ENCODE peak calls at places on chromosomes 12 and 14, in four cellular contexts. D, Y, H and X are unnamed samples.

GRCh38 chr12:60059180-60059579 is 463.4 kb downstream of the SLC16A7 start:
- DNase-seq in D (no peak), Y (no peak), H (no peak), X (no peak)

GRCh38 chr14:22397338-22397737 is 191.7 kb downstream of the DAD1 start:
- DNase-seq in D (no peak), Y (no peak), H (no peak), X (no peak)

GRCh38 chr12:113136128-113136989 is 798 bp upstream of the RASAL1 start:
- DNase-seq in D (peak; percentile 90), Y (peak; percentile 72), H (no peak), X (peak; percentile 64)

GRCh38 chr12:67592228-67593011 is 56.1 kb upstream of the DYRK2 start:
- DNase-seq in D (no peak), Y (no peak), H (no peak), X (no peak)

GRCh38 chr12:43737646-43738045 is 20.9 kb downstream of the PUS7L start:
- DNase-seq in D (no peak), Y (no peak), H (no peak), X (no peak)

GRCh38 chr14:95998656-95999055 is 40.5 kb upstream of the C14orf132 start:
- DNase-seq in D (no peak), Y (no peak), H (no peak), X (no peak)

GRCh38 chr12:67222302-67222701 is 46.9 kb upstream of the CAND1 start:
- DNase-seq in D (no peak), Y (no peak), H (peak; percentile 12), X (no peak)

GRCh38 chr14:91149462-91149861 is 35.6 kb downstream of the DGLUCY start:
- DNase-seq in D (no peak), Y (no peak), H (no peak), X (peak; percentile 50)

GRCh38 chr14:100692859-100693558 is 33.7 kb upstream of the DLK1 start:
- DNase-seq in D (no peak), Y (no peak), H (no peak), X (no peak)

GRCh38 chr12:110366474-110367208 is 36.9 kb downstream of the ANAPC7 start:
- DNase-seq in D (no peak), Y (no peak), H (no peak), X (no peak)

GRCh38 chr14:65239143-65239672 is 136.9 kb upstream of the MAX start:
- DNase-seq in D (no peak), Y (peak; percentile 52), H (no peak), X (peak; percentile 59)

GRCh38 chr12:93868771-93869170 is 191.6 kb downstream of the CRADD start:
- DNase-seq in D (no peak), Y (no peak), H (no peak), X (no peak)

GRCh38 chr14:73269729-73270651 is 32.7 kb downstream of the PAPLN start:
- DNase-seq in D (no peak), Y (peak; percentile 53), H (peak; percentile 38), X (peak; percentile 58)

GRCh38 chr12:4997939-4998338 is 45.7 kb upstream of the KCNA5 start:
- DNase-seq in D (no peak), Y (no peak), H (no peak), X (no peak)

GRCh38 chr14:102304611-102305506 is at the start of gene MOK:
- DNase-seq in D (peak; percentile 93), Y (peak; percentile 94), H (peak; percentile 99), X (peak; percentile 97)

GRCh38 chr12:74391283-74391682 is 146.4 kb upstream of the ATXN7L3B start:
- DNase-seq in D (no peak), Y (no peak), H (no peak), X (no peak)

GRCh38 chr12:42887657-42888056 is 298.1 kb upstream of the PRICKLE1 start:
- DNase-seq in D (no peak), Y (no peak), H (no peak), X (no peak)

GRCh38 chr12:79016181-79016580 is 151.6 kb downstream of the SYT1 start:
- DNase-seq in D (no peak), Y (no peak), H (no peak), X (no peak)

GRCh38 chr12:19454837-19455236 is 15.5 kb downstream of the AEBP2 start:
- DNase-seq in D (no peak), Y (no peak), H (no peak), X (no peak)

GRCh38 chr14:29518335-29518734 is 409.3 kb downstream of the PRKD1 start:
- DNase-seq in D (no peak), Y (no peak), H (no peak), X (no peak)

GRCh38 chr14:100791995-100792394 is 33.9 kb upstream of the MEG3 start:
- DNase-seq in D (no peak), Y (no peak), H (no peak), X (no peak)

GRCh38 chr12:63419119-63419518 is 249.2 kb downstream of the DPY19L2 start:
- DNase-seq in D (no peak), Y (no peak), H (no peak), X (peak; percentile 12)

GRCh38 chr14:76081642-76082041 is 70.1 kb upstream of the GPATCH2L start:
- DNase-seq in D (no peak), Y (no peak), H (no peak), X (no peak)

GRCh38 chr12:101828463-101829196 is 2.1 kb downstream of the GNPTAB start:
- DNase-seq in D (no peak), Y (no peak), H (no peak), X (no peak)

GRCh38 chr14:102901633-102902032 is 20.8 kb upstream of the AMN start:
- DNase-seq in D (no peak), Y (no peak), H (no peak), X (peak; percentile 65)

GRCh38 chr12:98868076-98868475 is 223.0 kb downstream of the APAF1 start:
- DNase-seq in D (no peak), Y (no peak), H (no peak), X (no peak)

GRCh38 chr14:51926449-51926848 is 62.9 kb upstream of the RTRAF start:
- DNase-seq in D (no peak), Y (no peak), H (no peak), X (no peak)

GRCh38 chr14:91164676-91165075 is 50.8 kb downstream of the DGLUCY start:
- DNase-seq in D (no peak), Y (peak; percentile 58), H (no peak), X (peak; percentile 73)

GRCh38 chr12:57147641-57147944 is 174 bp upstream of the LRP1-AS start:
- DNase-seq in D (no peak), Y (no peak), H (no peak), X (no peak)

GRCh38 chr12:127881371-127882140 is 385.4 kb upstream of the TMEM132C start:
- DNase-seq in D (no peak), Y (no peak), H (no peak), X (no peak)

GRCh38 chr14:33774866-33775519 is 175.9 kb downstream of the EGLN3 start:
- DNase-seq in D (no peak), Y (no peak), H (no peak), X (no peak)

GRCh38 chr14:90844321-90844720 is 28.1 kb upstream of the TTC7B start:
- DNase-seq in D (no peak), Y (no peak), H (no peak), X (no peak)

GRCh38 chr12:51269174-51270066 is 795 bp downstream of the SMAGP start:
- DNase-seq in D (no peak), Y (peak; percentile 83), H (peak; percentile 75), X (peak; percentile 84)

GRCh38 chr12:82651489-82651888 is 35.2 kb upstream of the TMTC2 start:
- DNase-seq in D (no peak), Y (no peak), H (no peak), X (no peak)

GRCh38 chr14:50320279-50320678 is 8.2 kb downstream of the DMAC2L start:
- DNase-seq in D (no peak), Y (no peak), H (no peak), X (no peak)

GRCh38 chr12:77995436-77996167 is 164.9 kb downstream of the NAV3 start:
- DNase-seq in D (no peak), Y (no peak), H (no peak), X (no peak)

GRCh38 chr12:76010732-76011458 is 20.7 kb downstream of the PHLDA1 start:
- DNase-seq in D (no peak), Y (no peak), H (no peak), X (no peak)

GRCh38 chr12:26389303-26389702 is 193.9 kb downstream of the SSPN start:
- DNase-seq in D (no peak), Y (no peak), H (no peak), X (no peak)

GRCh38 chr12:53950441-53950781 is 4.3 kb upstream of the HOXC12 start:
- DNase-seq in D (no peak), Y (no peak), H (no peak), X (no peak)

GRCh38 chr12:53804429-53804828 is 52.6 kb upstream of the CISTR start:
- DNase-seq in D (no peak), Y (no peak), H (no peak), X (no peak)